ENCODE peak calls at places on chromosomes 5 and 9, in eight cellular contexts. D is fibroblast of lung, T is heart right ventricle, B is hepatocyte, M is neural crest cell, W is HFFc6, L is endothelial cell, R is Calu3. Z is an unnamed sample.
A peak's percentile ranks its signal among the peaks of the same experiment; 100 is the strongest.

GRCh38 chr5:40735609-40736008 is 20.2 kb downstream of the TTC33 start:
- DNase-seq in L (no peak), T (no peak), R (no peak), B (no peak), M (no peak), W (no peak), D (no peak), Z (no peak)

GRCh38 chr5:54207566-54207965 is 102.8 kb downstream of the ARL15 start:
- DNase-seq in T (no peak), R (no peak), M (no peak), B (no peak), W (no peak), D (no peak), L (no peak), Z (no peak)

GRCh38 chr9:14092344-14092743 is 221.6 kb downstream of the NFIB start:
- DNase-seq in D (peak; percentile 44), T (no peak), W (no peak), L (no peak), M (no peak), R (no peak), B (no peak), Z (no peak)

GRCh38 chr5:123422433-123423277 is 548 bp downstream of the CEP120 start:
- DNase-seq in B (peak; percentile 20), M (no peak), R (peak; percentile 10), T (no peak), D (peak; percentile 50), L (no peak), W (peak; percentile 8), Z (peak; percentile 23)

GRCh38 chr9:14488421-14489190 is 174.7 kb upstream of the NFIB start:
- DNase-seq in B (no peak), M (no peak), R (no peak), T (no peak), L (no peak), W (no peak), D (no peak), Z (no peak)

GRCh38 chr9:106023455-106023854 is 329.1 kb downstream of the TMEM38B start:
- DNase-seq in D (no peak), L (no peak), T (no peak), R (no peak), M (no peak), B (no peak), W (no peak), Z (no peak)

GRCh38 chr9:715310-715709 is 126.2 kb upstream of the DMRT1 start:
- DNase-seq in D (peak; percentile 58), R (no peak), B (no peak), W (no peak), M (no peak), T (no peak), L (no peak), Z (no peak)

GRCh38 chr5:134140530-134141201 is 26.2 kb downstream of the TCF7 start:
- DNase-seq in T (no peak), L (peak; percentile 76), M (peak; percentile 57), B (peak; percentile 77), D (peak; percentile 66), W (peak; percentile 70), R (peak; percentile 78), Z (peak; percentile 74)

GRCh38 chr5:149586708-149587318 is 5.5 kb downstream of the ARHGEF37 start:
- DNase-seq in B (peak; percentile 18), W (no peak), T (no peak), R (no peak), M (no peak), D (no peak), L (no peak), Z (no peak)

GRCh38 chr5:128201065-128201926 is 117.7 kb downstream of the SLC12A2 start:
- DNase-seq in T (peak; percentile 81), L (peak; percentile 93), M (peak; percentile 83), W (peak; percentile 35), R (peak; percentile 42), B (peak; percentile 88), D (peak; percentile 56), Z (peak; percentile 87)

GRCh38 chr5:155735388-155735787 is 591.6 kb upstream of the SGCD start:
- DNase-seq in B (no peak), R (no peak), M (no peak), T (peak; percentile 65), L (no peak), W (no peak), D (no peak), Z (no peak)

GRCh38 chr5:128097781-128098180 is 14.2 kb downstream of the SLC12A2 start:
- DNase-seq in T (no peak), R (no peak), L (no peak), D (no peak), B (no peak), W (no peak), M (no peak), Z (no peak)

GRCh38 chr5:179264641-179265528 is 80.4 kb downstream of the ADAMTS2 start:
- DNase-seq in T (no peak), L (no peak), D (no peak), B (no peak), M (no peak), W (no peak), R (no peak), Z (no peak)

GRCh38 chr5:72624641-72625236 is 117.5 kb upstream of the ZNF366 start:
- DNase-seq in B (no peak), D (peak; percentile 70), M (no peak), T (no peak), W (peak; percentile 65), L (no peak), R (no peak), Z (no peak)

GRCh38 chr5:90503596-90503995 is 25.8 kb downstream of the LYSMD3 start:
- DNase-seq in R (no peak), M (no peak), D (no peak), B (no peak), W (no peak), T (no peak), L (no peak), Z (no peak)

DNA sequence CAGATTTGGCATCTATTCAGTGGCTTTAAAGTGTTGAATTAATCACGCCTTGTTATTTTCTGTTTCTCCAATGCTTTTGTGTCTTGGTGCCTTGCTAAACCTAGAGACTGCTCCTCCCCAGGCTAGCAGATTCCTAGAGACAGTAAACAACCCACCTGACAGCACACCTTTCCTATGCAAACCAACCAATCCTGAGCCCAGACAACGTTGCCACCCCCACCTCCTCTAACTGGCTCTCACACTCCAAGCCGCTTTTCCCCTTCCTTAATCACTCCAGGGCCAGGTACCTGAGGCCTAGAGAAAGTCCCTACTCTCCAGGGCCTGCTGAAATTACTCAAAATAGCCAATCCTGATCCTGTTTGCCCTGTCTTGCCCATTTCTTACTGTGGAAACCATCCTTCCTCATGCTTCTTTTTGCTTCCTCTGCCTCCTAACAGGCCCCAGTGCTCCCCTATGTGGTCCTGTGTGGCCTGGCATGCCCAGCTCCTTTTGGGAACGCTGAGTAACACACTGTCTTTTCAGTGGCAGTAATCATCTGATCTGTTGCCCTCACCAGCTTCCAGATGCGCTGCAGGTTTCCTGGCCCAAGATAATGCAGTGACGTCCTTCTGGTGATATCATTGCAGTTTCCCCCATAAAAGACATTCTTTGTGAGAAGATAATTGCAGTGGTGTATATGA is 53.4 kb downstream of the GAS1 start:
- DNase-seq in M (no peak), B (no peak), L (no peak), D (no peak), R (no peak), W (no peak), T (no peak), Z (no peak)
- TF ChIP-seq CTCF in M (no peak), B (no peak), L (no peak), D (no peak), R (no peak), W (no peak), T (no peak), Z (no peak)

GRCh38 chr5:76014005-76014404 is 69.2 kb upstream of the SV2C start:
- DNase-seq in D (no peak), W (no peak), R (no peak), T (no peak), M (no peak), B (no peak), L (no peak), Z (no peak)

GRCh38 chr5:76016258-76016657 is 66.9 kb upstream of the SV2C start:
- DNase-seq in T (no peak), B (no peak), L (no peak), W (no peak), D (no peak), R (peak; percentile 28), M (no peak), Z (no peak)
- TF ChIP-seq CTCF in T (no peak), B (no peak), L (no peak), W (no peak), D (no peak), R (peak; percentile 35), M (peak; percentile 35), Z (no peak)

GRCh38 chr9:72695365-72695764 is 174.0 kb downstream of the TMC1 start:
- DNase-seq in M (no peak), L (no peak), T (no peak), R (no peak), D (no peak), B (no peak), W (no peak), Z (no peak)
- TF ChIP-seq CTCF in M (no peak), L (no peak), T (no peak), R (no peak), D (no peak), B (no peak), W (no peak), Z (no peak)

GRCh38 chr9:127958728-127959127 is 21.1 kb upstream of the DPM2 start:
- DNase-seq in L (no peak), B (no peak), W (no peak), T (no peak), R (no peak), M (no peak), D (no peak), Z (no peak)

GRCh38 chr9:127959841-127960409 is 20.9 kb downstream of the EEIG1 start:
- DNase-seq in B (no peak), R (no peak), L (no peak), D (no peak), M (no peak), W (no peak), T (no peak), Z (no peak)

GRCh38 chr9:127954831-127955293 is 17.2 kb upstream of the DPM2 start:
- DNase-seq in B (no peak), T (peak; percentile 10), L (no peak), W (no peak), R (no peak), D (no peak), M (no peak), Z (no peak)

GRCh38 chr9:127953768-127954505 is 16.3 kb upstream of the DPM2 start:
- DNase-seq in R (no peak), L (no peak), M (no peak), D (no peak), W (no peak), T (peak; percentile 6), B (no peak), Z (no peak)

DNA sequence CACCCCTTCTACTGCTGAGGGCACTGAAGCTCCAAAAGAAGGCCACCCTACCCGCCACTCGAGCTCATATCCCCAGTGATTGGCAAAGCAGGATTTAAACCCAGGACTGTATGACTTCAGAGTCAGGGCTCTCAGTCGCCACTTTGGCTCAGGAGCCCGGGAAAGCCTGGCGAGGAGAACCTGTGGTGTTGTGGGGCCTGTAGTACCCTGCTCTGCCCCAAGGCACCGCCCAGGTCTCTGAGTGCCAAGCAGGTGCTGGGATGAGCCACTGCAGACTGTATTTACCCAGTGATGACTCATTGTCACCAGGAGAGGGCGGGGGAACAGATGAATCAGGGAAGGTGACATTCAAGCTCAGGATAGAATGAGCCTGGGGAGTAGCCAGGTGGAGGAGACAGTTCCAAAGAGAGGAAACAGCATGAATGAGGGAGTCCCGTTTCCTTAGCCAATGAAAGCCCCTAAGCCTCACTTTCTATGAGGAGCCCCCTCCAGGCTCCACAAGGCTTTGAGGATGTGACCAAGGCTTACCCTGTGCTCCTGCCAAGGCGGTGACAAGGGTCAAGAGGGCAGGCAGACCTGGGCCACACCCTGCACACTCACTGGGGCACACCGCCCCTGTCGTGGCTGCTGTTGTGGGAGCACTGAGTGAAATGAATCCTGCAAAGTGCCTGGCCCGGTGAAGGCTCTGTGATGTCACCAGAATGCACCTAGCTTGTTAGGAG is 17.8 kb upstream of the DPM2 start:
- DNase-seq in R (peak; percentile 87), W (no peak), T (peak; percentile 38), M (no peak), D (no peak), B (peak; percentile 90), L (no peak), Z (peak; percentile 78)
- TF ChIP-seq CTCF in R (peak; percentile 60), W (peak; percentile 52), T (no peak), M (peak; percentile 57), D (no peak), B (peak; percentile 37), L (no peak), Z (peak; percentile 51)